ENCODE peak calls at places on chromosomes 12 and 14, in four cellular contexts. P is left cardiac atrium; R is stimulated activated CD8-positive, alpha-beta memory T cell treated with anti-CD3 and anti-CD28 coated beads, Interleukin-12 subunit alpha, Interleukin-12 subunit beta, amount 100 ng/mL, for 4 hours; E is cardiac muscle cell. X is an unnamed sample.

GRCh38 chr12:334114-334513 is 55.0 kb downstream of the KDM5A start:
- DNase-seq in P (no peak), R (no peak), E (no peak), X (no peak)

GRCh38 chr12:108341854-108342847 is 3.0 kb upstream of the CMKLR1 start:
- DNase-seq in P (no peak), R (no peak), E (no peak), X (no peak)

GRCh38 chr12:45774508-45775162 is 45.1 kb downstream of the ARID2 start:
- DNase-seq in P (no peak), R (no peak), E (no peak), X (no peak)

GRCh38 chr12:28033538-28033915 is 61.0 kb upstream of the PTHLH start:
- DNase-seq in P (no peak), R (no peak), E (no peak), X (no peak)

GRCh38 chr14:90274808-90275454 is 18.6 kb downstream of the PSMC1 start:
- DNase-seq in P (no peak), R (no peak), E (no peak), X (no peak)

GRCh38 chr14:25406818-25407217 is 356.9 kb upstream of the STXBP6 start:
- DNase-seq in P (no peak), R (no peak), E (peak), X (no peak)

GRCh38 chr12:89247541-89247942 is 104.8 kb downstream of the DUSP6 start:
- DNase-seq in P (no peak), R (no peak), E (no peak), X (no peak)

GRCh38 chr12:8849785-8850184 is 27.4 kb downstream of the A2ML1 start:
- DNase-seq in P (no peak), R (no peak), E (no peak), X (no peak)

GRCh38 chr14:56412453-56413434 is 166.9 kb upstream of the TMEM260 start:
- DNase-seq in P (no peak), R (no peak), E (no peak), X (no peak)

GRCh38 chr12:75341873-75342272 is 7.4 kb downstream of the GLIPR1L1 start:
- DNase-seq in P (no peak), R (no peak), E (no peak), X (no peak)

GRCh38 chr14:61111145-61112130 is 130.4 kb downstream of the SLC38A6 start:
- DNase-seq in P (no peak), R (no peak), E (no peak), X (no peak)

GRCh38 chr14:69097974-69098373 is 54.9 kb downstream of the DCAF5 start:
- DNase-seq in P (no peak), R (no peak), E (no peak), X (no peak)

GRCh38 chr12:50419112-50419909 is 18.6 kb downstream of the LARP4 start:
- DNase-seq in P (no peak), R (no peak), E (no peak), X (no peak)

GRCh38 chr12:58920102-58920955 is at the start of gene LRIG3:
- DNase-seq in P (peak), R (no peak), E (peak), X (peak)

GRCh38 chr14:80805136-80805535 is 136.4 kb downstream of the CEP128 start:
- DNase-seq in P (no peak), R (no peak), E (no peak), X (no peak)

GRCh38 chr14:96146131-96146771 is 58.4 kb upstream of the BDKRB2 start:
- DNase-seq in P (no peak), R (no peak), E (no peak), X (no peak)

GRCh38 chr14:103280278-103280917 is 53.6 kb upstream of the EIF5 start:
- DNase-seq in P (no peak), R (no peak), E (no peak), X (no peak)

GRCh38 chr14:23095196-23096108 is at the start of gene C14orf119:
- DNase-seq in P (peak), R (no peak), E (peak), X (peak)

GRCh38 chr12:131939007-131939406 is 9.9 kb downstream of the PUS1 start:
- DNase-seq in P (peak), R (no peak), E (no peak), X (peak)